ENCODE peak calls at places on chromosomes 16 and 17, in nine cellular contexts. One of them, this sample, is unnamed.

GRCh38 chr16:11503566-11503965 is 83.2 kb downstream of the LITAF start:
- DNase-seq in right atrium auricular region: no peak
- DNase-seq in GM10248: no peak
- DNase-seq in GM06990: no peak
- DNase-seq in DND-41: no peak
- DNase-seq in astrocyte of the spinal cord: no peak
- DNase-seq in fibroblast of lung: no peak
- DNase-seq in lung: no peak
- DNase-seq in GM12865: no peak
- DNase-seq in this sample: no peak

GRCh38 chr16:69929480-69929879 is 21.7 kb upstream of the CLEC18A start:
- DNase-seq in right atrium auricular region: no peak
- DNase-seq in astrocyte of the spinal cord: no peak
- DNase-seq in lung: no peak
- DNase-seq in GM10248: no peak
- DNase-seq in DND-41: no peak
- DNase-seq in fibroblast of lung: no peak
- DNase-seq in GM12865: no peak
- DNase-seq in GM06990: no peak
- DNase-seq in this sample: peak; percentile 28

GRCh38 chr17:28871056-28871579 is 16.3 kb downstream of the ERAL1 start:
- DNase-seq in DND-41: peak; percentile 22
- DNase-seq in right atrium auricular region: no peak
- DNase-seq in lung: no peak
- DNase-seq in astrocyte of the spinal cord: no peak
- DNase-seq in GM12865: peak; percentile 95
- DNase-seq in GM06990: peak; percentile 74
- DNase-seq in fibroblast of lung: no peak
- DNase-seq in GM10248: peak; percentile 85
- DNase-seq in this sample: peak; percentile 81

GRCh38 chr17:73489991-73490390 is 154.3 kb downstream of the SDK2 start:
- DNase-seq in right atrium auricular region: no peak
- DNase-seq in DND-41: no peak
- DNase-seq in GM06990: no peak
- DNase-seq in fibroblast of lung: no peak
- DNase-seq in astrocyte of the spinal cord: no peak
- DNase-seq in GM12865: no peak
- DNase-seq in GM10248: no peak
- DNase-seq in lung: no peak
- DNase-seq in this sample: no peak

GRCh38 chr17:62876664-62877411 is 68.7 kb upstream of the MARCHF10 start:
- DNase-seq in DND-41: no peak
- DNase-seq in GM06990: no peak
- DNase-seq in lung: no peak
- DNase-seq in GM10248: no peak
- DNase-seq in astrocyte of the spinal cord: peak; percentile 60
- DNase-seq in right atrium auricular region: no peak
- DNase-seq in fibroblast of lung: peak; percentile 66
- DNase-seq in GM12865: no peak
- DNase-seq in this sample: no peak

GRCh38 chr17:10702574-10702973 is 5.2 kb downstream of the ADPRM start:
- DNase-seq in GM12865: peak; percentile 27
- DNase-seq in DND-41: no peak
- DNase-seq in GM06990: no peak
- DNase-seq in lung: no peak
- DNase-seq in fibroblast of lung: peak; percentile 74
- DNase-seq in GM10248: no peak
- DNase-seq in right atrium auricular region: no peak
- DNase-seq in astrocyte of the spinal cord: peak; percentile 55
- DNase-seq in this sample: no peak

GRCh38 chr16:50305441-50306061 is 39.2 kb downstream of the ADCY7 start:
- DNase-seq in GM10248: no peak
- DNase-seq in GM06990: no peak
- DNase-seq in fibroblast of lung: no peak
- DNase-seq in lung: no peak
- DNase-seq in right atrium auricular region: no peak
- DNase-seq in DND-41: no peak
- DNase-seq in GM12865: no peak
- DNase-seq in astrocyte of the spinal cord: no peak
- DNase-seq in this sample: peak; percentile 15

GRCh38 chr17:37826497-37827115 is 81.7 kb upstream of the HNF1B start:
- DNase-seq in fibroblast of lung: no peak
- DNase-seq in right atrium auricular region: no peak
- DNase-seq in GM12865: peak; percentile 29
- DNase-seq in GM10248: no peak
- DNase-seq in astrocyte of the spinal cord: no peak
- DNase-seq in GM06990: peak; percentile 49
- DNase-seq in DND-41: no peak
- DNase-seq in lung: no peak
- DNase-seq in this sample: no peak

GRCh38 chr17:76074390-76075363 is at the start of gene GALR2:
- DNase-seq in DND-41: no peak
- DNase-seq in astrocyte of the spinal cord: no peak
- DNase-seq in lung: no peak
- DNase-seq in fibroblast of lung: no peak
- DNase-seq in GM10248: no peak
- DNase-seq in GM06990: no peak
- DNase-seq in GM12865: no peak
- DNase-seq in right atrium auricular region: no peak
- DNase-seq in this sample: no peak

GRCh38 chr17:67280279-67280678 is 35.3 kb upstream of the HELZ start:
- DNase-seq in fibroblast of lung: peak; percentile 27
- DNase-seq in GM10248: no peak
- DNase-seq in GM06990: no peak
- DNase-seq in GM12865: no peak
- DNase-seq in right atrium auricular region: no peak
- DNase-seq in DND-41: no peak
- DNase-seq in astrocyte of the spinal cord: no peak
- DNase-seq in lung: no peak
- DNase-seq in this sample: no peak

GRCh38 chr17:10032142-10032541 is 127.1 kb upstream of the RCVRN start:
- DNase-seq in astrocyte of the spinal cord: no peak
- DNase-seq in GM06990: no peak
- DNase-seq in GM12865: no peak
- DNase-seq in right atrium auricular region: no peak
- DNase-seq in DND-41: no peak
- DNase-seq in fibroblast of lung: no peak
- DNase-seq in lung: no peak
- DNase-seq in GM10248: no peak
- DNase-seq in this sample: no peak

GRCh38 chr16:27080870-27081269 is 14.1 kb downstream of the C16orf82 start:
- DNase-seq in GM10248: no peak
- DNase-seq in DND-41: no peak
- DNase-seq in GM06990: no peak
- DNase-seq in astrocyte of the spinal cord: no peak
- DNase-seq in right atrium auricular region: no peak
- DNase-seq in lung: no peak
- DNase-seq in GM12865: peak; percentile 2
- DNase-seq in fibroblast of lung: no peak
- DNase-seq in this sample: no peak

GRCh38 chr16:67278773-67279295 is 498 bp upstream of the PLEKHG4 start:
- DNase-seq in GM10248: peak; percentile 78
- DNase-seq in right atrium auricular region: no peak
- DNase-seq in GM12865: peak; percentile 42
- DNase-seq in DND-41: no peak
- DNase-seq in lung: no peak
- DNase-seq in fibroblast of lung: no peak
- DNase-seq in GM06990: no peak
- DNase-seq in astrocyte of the spinal cord: no peak
- DNase-seq in this sample: peak; percentile 83

GRCh38 chr17:80822021-80822699 is 169.5 kb upstream of the CHMP6 start:
- DNase-seq in DND-41: no peak
- DNase-seq in GM06990: no peak
- DNase-seq in GM12865: no peak
- DNase-seq in astrocyte of the spinal cord: no peak
- DNase-seq in fibroblast of lung: no peak
- DNase-seq in GM10248: no peak
- DNase-seq in right atrium auricular region: no peak
- DNase-seq in lung: no peak
- DNase-seq in this sample: no peak

GRCh38 chr16:86925067-86925791 is 346.9 kb downstream of the FOXL1 start:
- DNase-seq in GM06990: no peak
- DNase-seq in GM10248: no peak
- DNase-seq in right atrium auricular region: no peak
- DNase-seq in lung: no peak
- DNase-seq in DND-41: no peak
- DNase-seq in astrocyte of the spinal cord: peak; percentile 86
- DNase-seq in fibroblast of lung: peak; percentile 87
- DNase-seq in GM12865: no peak
- DNase-seq in this sample: no peak

GRCh38 chr16:47565454-47565853 is 104.3 kb downstream of the PHKB start:
- DNase-seq in right atrium auricular region: peak; percentile 81
- DNase-seq in GM06990: no peak
- DNase-seq in GM10248: no peak
- DNase-seq in astrocyte of the spinal cord: peak; percentile 52
- DNase-seq in lung: peak; percentile 39
- DNase-seq in DND-41: no peak
- DNase-seq in GM12865: peak; percentile 33
- DNase-seq in fibroblast of lung: peak; percentile 56
- DNase-seq in this sample: no peak

DNA sequence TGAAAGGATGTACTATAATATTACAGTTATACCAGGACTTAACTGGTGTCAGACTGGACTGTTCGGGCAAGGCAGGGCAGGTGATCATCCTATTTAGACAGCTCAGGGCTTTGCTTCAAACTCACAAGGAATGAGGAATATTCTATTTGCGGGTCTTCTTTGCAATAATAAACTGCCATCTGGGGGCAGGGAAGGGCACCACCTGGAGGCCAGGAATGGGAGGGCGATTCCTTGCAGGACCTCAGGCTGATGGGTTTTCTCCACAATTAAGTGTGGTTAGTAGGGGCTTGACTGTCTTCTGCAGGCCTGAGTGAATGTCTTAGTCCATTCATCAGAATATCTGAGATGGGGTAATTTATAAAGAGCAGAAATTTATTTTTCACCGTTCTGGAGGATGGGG is 424.1 kb downstream of the CA10 start:
- DNase-seq in lung: no peak
- DNase-seq in astrocyte of the spinal cord: no peak
- DNase-seq in GM10248: peak; percentile 10
- DNase-seq in DND-41: peak; percentile 30
- DNase-seq in right atrium auricular region: no peak
- DNase-seq in GM12865: no peak
- DNase-seq in GM06990: no peak
- DNase-seq in fibroblast of lung: no peak
- DNase-seq in this sample: no peak
- TF ChIP-seq CTCF in lung: no peak
- TF ChIP-seq CTCF in astrocyte of the spinal cord: peak; percentile 30
- TF ChIP-seq CTCF in GM10248: no peak
- TF ChIP-seq CTCF in DND-41: peak; percentile 76
- TF ChIP-seq CTCF in right atrium auricular region: no peak
- TF ChIP-seq CTCF in GM12865: no peak
- TF ChIP-seq CTCF in GM06990: peak; percentile 68
- TF ChIP-seq CTCF in fibroblast of lung: no peak
- TF ChIP-seq CTCF in this sample: peak; percentile 27

GRCh38 chr17:19987897-19988296 is 10.3 kb upstream of the AKAP10 start:
- DNase-seq in DND-41: no peak
- DNase-seq in astrocyte of the spinal cord: no peak
- DNase-seq in GM10248: no peak
- DNase-seq in lung: no peak
- DNase-seq in right atrium auricular region: peak; percentile 23
- DNase-seq in GM12865: no peak
- DNase-seq in GM06990: no peak
- DNase-seq in fibroblast of lung: no peak
- DNase-seq in this sample: no peak

GRCh38 chr17:19996086-19996485 is 13.1 kb upstream of the SPECC1 start:
- DNase-seq in astrocyte of the spinal cord: no peak
- DNase-seq in GM12865: no peak
- DNase-seq in lung: no peak
- DNase-seq in DND-41: no peak
- DNase-seq in GM06990: no peak
- DNase-seq in fibroblast of lung: no peak
- DNase-seq in right atrium auricular region: no peak
- DNase-seq in GM10248: no peak
- DNase-seq in this sample: no peak

GRCh38 chr17:19992803-19993713 is 15.4 kb upstream of the AKAP10 start:
- DNase-seq in DND-41: peak; percentile 86
- DNase-seq in lung: peak; percentile 90
- DNase-seq in GM10248: peak; percentile 72
- DNase-seq in right atrium auricular region: peak; percentile 92
- DNase-seq in GM06990: peak; percentile 67
- DNase-seq in astrocyte of the spinal cord: peak; percentile 90
- DNase-seq in GM12865: peak; percentile 85
- DNase-seq in fibroblast of lung: peak; percentile 87
- DNase-seq in this sample: peak; percentile 67

GRCh38 chr17:19986941-19987714 is 9.5 kb upstream of the AKAP10 start:
- DNase-seq in GM12865: no peak
- DNase-seq in fibroblast of lung: no peak
- DNase-seq in DND-41: no peak
- DNase-seq in astrocyte of the spinal cord: no peak
- DNase-seq in GM06990: no peak
- DNase-seq in lung: no peak
- DNase-seq in GM10248: no peak
- DNase-seq in right atrium auricular region: peak; percentile 21
- DNase-seq in this sample: no peak

GRCh38 chr17:19991252-19991885 is 13.7 kb upstream of the AKAP10 start:
- DNase-seq in DND-41: no peak
- DNase-seq in fibroblast of lung: no peak
- DNase-seq in GM06990: no peak
- DNase-seq in lung: no peak
- DNase-seq in GM12865: no peak
- DNase-seq in GM10248: no peak
- DNase-seq in right atrium auricular region: peak; percentile 38
- DNase-seq in astrocyte of the spinal cord: no peak
- DNase-seq in this sample: no peak
- TF ChIP-seq CTCF in DND-41: no peak
- TF ChIP-seq CTCF in fibroblast of lung: no peak
- TF ChIP-seq CTCF in GM06990: no peak
- TF ChIP-seq CTCF in lung: no peak
- TF ChIP-seq CTCF in GM12865: no peak
- TF ChIP-seq CTCF in GM10248: no peak
- TF ChIP-seq CTCF in right atrium auricular region: no peak
- TF ChIP-seq CTCF in astrocyte of the spinal cord: no peak
- TF ChIP-seq CTCF in this sample: no peak

GRCh38 chr16:85859818-85860125 is 39.2 kb upstream of the IRF8 start:
- DNase-seq in GM10248: no peak
- DNase-seq in GM12865: no peak
- DNase-seq in astrocyte of the spinal cord: no peak
- DNase-seq in fibroblast of lung: no peak
- DNase-seq in GM06990: no peak
- DNase-seq in DND-41: no peak
- DNase-seq in lung: no peak
- DNase-seq in right atrium auricular region: peak; percentile 38
- DNase-seq in this sample: no peak
- TF ChIP-seq CTCF in GM10248: no peak
- TF ChIP-seq CTCF in GM12865: no peak
- TF ChIP-seq CTCF in astrocyte of the spinal cord: no peak
- TF ChIP-seq CTCF in fibroblast of lung: no peak
- TF ChIP-seq CTCF in GM06990: no peak
- TF ChIP-seq CTCF in DND-41: no peak
- TF ChIP-seq CTCF in lung: no peak
- TF ChIP-seq CTCF in right atrium auricular region: no peak
- TF ChIP-seq CTCF in this sample: no peak

GRCh38 chr16:61946019-61946418 is 90.2 kb downstream of the CDH8 start:
- DNase-seq in lung: no peak
- DNase-seq in fibroblast of lung: no peak
- DNase-seq in astrocyte of the spinal cord: no peak
- DNase-seq in GM10248: no peak
- DNase-seq in right atrium auricular region: no peak
- DNase-seq in GM12865: no peak
- DNase-seq in DND-41: no peak
- DNase-seq in GM06990: no peak
- DNase-seq in this sample: no peak
- TF ChIP-seq CTCF in lung: no peak
- TF ChIP-seq CTCF in fibroblast of lung: no peak
- TF ChIP-seq CTCF in astrocyte of the spinal cord: no peak
- TF ChIP-seq CTCF in GM10248: no peak
- TF ChIP-seq CTCF in right atrium auricular region: no peak
- TF ChIP-seq CTCF in GM12865: no peak
- TF ChIP-seq CTCF in DND-41: peak; percentile 8
- TF ChIP-seq CTCF in GM06990: no peak
- TF ChIP-seq CTCF in this sample: no peak

This sample was measured in GM13977.